ENCODE peak calls at places on chromosomes 5 and 9, in five cellular contexts. X is NCI-H1930, N is AG08396, O is fibroblast of lung, M is RPMI7951. D is an unnamed sample.

GRCh38 chr9:95514402-95514801 is 2.4 kb downstream of the PTCH1 start:
- DNase-seq in N (no peak), O (no peak), M (no peak), X (no peak), D (no peak)

GRCh38 chr5:159444441-159445082 is 114.3 kb upstream of the IL12B start:
- DNase-seq in M (peak), X (peak), N (peak), O (peak), D (no peak)

GRCh38 chr9:94031946-94032345 is 52.3 kb upstream of the PTPDC1 start:
- DNase-seq in M (peak), O (no peak), X (no peak), N (no peak), D (no peak)

GRCh38 chr9:15206949-15207696 is 99.9 kb downstream of the TTC39B start:
- DNase-seq in M (no peak), X (no peak), N (no peak), O (no peak), D (no peak)

GRCh38 chr9:33159058-33159759 is 7.9 kb downstream of the B4GALT1 start:
- DNase-seq in O (peak), X (no peak), N (no peak), M (peak), D (peak)

GRCh38 chr9:137435381-137435891 is 5.7 kb downstream of the ENTPD8 start:
- DNase-seq in X (no peak), M (no peak), N (no peak), O (no peak), D (no peak)

GRCh38 chr9:71754151-71754550 is 14.2 kb downstream of the CEMIP2 start:
- DNase-seq in O (no peak), X (peak), N (no peak), M (no peak), D (no peak)

GRCh38 chr5:14305045-14305444 is 161.9 kb downstream of the TRIO start:
- DNase-seq in M (peak), O (peak), N (peak), X (no peak), D (no peak)

GRCh38 chr5:115735108-115735998 is 81.1 kb downstream of the CDO1 start:
- DNase-seq in X (no peak), M (no peak), N (no peak), O (no peak), D (no peak)

GRCh38 chr5:50712479-50712878 is 46.0 kb downstream of the PARP8 start:
- DNase-seq in M (no peak), X (no peak), N (no peak), O (no peak), D (no peak)

GRCh38 chr5:179218586-179219330 is 126.5 kb downstream of the ADAMTS2 start:
- DNase-seq in N (no peak), O (no peak), X (no peak), M (no peak), D (no peak)

GRCh38 chr5:134071850-134072207 is 42.7 kb upstream of the TCF7 start:
- DNase-seq in O (no peak), N (no peak), M (no peak), X (no peak), D (no peak)

GRCh38 chr9:129627556-129628492 is 1.9 kb downstream of the NTMT1 start:
- DNase-seq in M (no peak), N (no peak), O (peak), X (no peak), D (no peak)

GRCh38 chr9:133960568-133961129 is 31.5 kb downstream of the VAV2 start:
- DNase-seq in M (no peak), N (no peak), X (no peak), O (no peak), D (no peak)

GRCh38 chr5:147830035-147830434 is 1.4 kb downstream of the SPINK1 start:
- DNase-seq in N (no peak), X (peak), M (no peak), O (peak), D (no peak)

GRCh38 chr5:133114166-133114932 is 62.5 kb downstream of the HSPA4 start:
- DNase-seq in N (no peak), M (no peak), O (no peak), X (no peak), D (no peak)

GRCh38 chr9:135743546-135744332 is 41.8 kb downstream of the KCNT1 start:
- DNase-seq in X (no peak), N (no peak), O (no peak), M (no peak), D (no peak)

GRCh38 chr5:5900350-5900749 is 477.9 kb downstream of the ICE1 start:
- DNase-seq in X (no peak), N (no peak), M (no peak), O (no peak), D (no peak)